ENCODE peak calls at places on chromosome 1, in seven cellular contexts. B is COR-L47; H is stimulated activated CD8-positive, alpha-beta memory T cell treated with anti-CD3 and anti-CD28 coated beads, Interleukin-4, amount 100 ng/mL, for 24 hours; M is psoas muscle; G is B cell; A is M059J; R is posterior cingulate gyrus. Y is an unnamed sample.

GRCh38 chr1:234933475-234933874 is 195.2 kb downstream of the TOMM20 start:
- DNase-seq in B (no peak), H (no peak), M (peak), G (peak), A (peak), R (no peak), Y (peak)

GRCh38 chr1:153539395-153540093 is 1.2 kb downstream of the S100A5 start:
- DNase-seq in B (no peak), H (no peak), M (no peak), G (no peak), A (no peak), R (no peak), Y (no peak)

GRCh38 chr1:54986025-54986424 is 5.6 kb downstream of the TMEM61 start:
- DNase-seq in B (no peak), H (no peak), M (no peak), G (no peak), A (no peak), R (no peak), Y (no peak)

GRCh38 chr1:204544321-204544720 is 28.1 kb downstream of the MDM4 start:
- DNase-seq in B (no peak), H (no peak), M (no peak), G (no peak), A (peak), R (no peak), Y (peak)

GRCh38 chr1:150516616-150517015 is 1.1 kb downstream of the FALEC start:
- DNase-seq in B (no peak), H (no peak), M (no peak), G (peak), A (peak), R (no peak), Y (no peak)

GRCh38 chr1:179742717-179743678 is at the start of gene FAM163A:
- DNase-seq in B (peak), H (no peak), M (no peak), G (no peak), A (no peak), R (no peak), Y (no peak)

GRCh38 chr1:16906873-16907272 is 11.1 kb downstream of the RNU1-2 start:
- DNase-seq in B (no peak), H (no peak), M (no peak), G (no peak), A (no peak), R (no peak), Y (no peak)

GRCh38 chr1:7444362-7444761 is 326.7 kb upstream of the VAMP3 start:
- DNase-seq in B (no peak), H (no peak), M (no peak), G (no peak), A (no peak), R (no peak), Y (no peak)

Y was measured in HT1080.